ENCODE peak calls at places on chromosomes 4 and X, in six cellular contexts. Z is tibial artery, H is NB4, P is GM12864, V is cardiac muscle cell, K is thoracic aorta. X is an unnamed sample.

GRCh38 chrX:39012561-39013209 is 211.4 kb downstream of the MID1IP1 start:
- DNase-seq in Z (no peak), H (no peak), P (no peak), V (peak; percentile 12), K (no peak), X (no peak)

GRCh38 chr4:76197001-76197743 is 16.5 kb downstream of the SCARB2 start:
- DNase-seq in Z (no peak), H (no peak), P (no peak), V (no peak), K (no peak), X (no peak)

GRCh38 chrX:42755820-42756219 is 22.1 kb downstream of the PPP1R2C start:
- DNase-seq in Z (peak; percentile 56), H (no peak), P (no peak), V (peak; percentile 70), K (peak; percentile 3), X (no peak)

GRCh38 chr4:148344382-148344781 is 97.8 kb downstream of the NR3C2 start:
- DNase-seq in Z (no peak), H (no peak), P (no peak), V (no peak), K (no peak), X (no peak)

GRCh38 chr4:59086410-59086809 is 1976.2 kb upstream of the IGFBP7 start:
- DNase-seq in Z (no peak), H (no peak), P (no peak), V (no peak), K (no peak), X (no peak)

GRCh38 chr4:142551513-142552280 is 294.4 kb downstream of the INPP4B start:
- DNase-seq in Z (no peak), H (no peak), P (no peak), V (no peak), K (no peak), X (no peak)

GRCh38 chrX:40172169-40172979 is 74.6 kb upstream of the BCOR start:
- DNase-seq in Z (peak; percentile 79), H (peak; percentile 49), P (no peak), V (peak; percentile 65), K (no peak), X (no peak)

GRCh38 chrX:16722481-16722880 is 3.1 kb downstream of the SYAP1 start:
- DNase-seq in Z (no peak), H (no peak), P (no peak), V (no peak), K (no peak), X (no peak)

GRCh38 chr4:36308150-36308549 is 26.7 kb downstream of the DTHD1 start:
- DNase-seq in Z (no peak), H (no peak), P (no peak), V (no peak), K (no peak), X (no peak)

GRCh38 chrX:43166874-43167273 is 388.9 kb upstream of the PPP1R2C start:
- DNase-seq in Z (no peak), H (no peak), P (no peak), V (no peak), K (no peak), X (no peak)

GRCh38 chr4:5435201-5435600 is 273.2 kb downstream of the EVC2 start:
- DNase-seq in Z (no peak), H (no peak), P (no peak), V (no peak), K (no peak), X (no peak)

DNA sequence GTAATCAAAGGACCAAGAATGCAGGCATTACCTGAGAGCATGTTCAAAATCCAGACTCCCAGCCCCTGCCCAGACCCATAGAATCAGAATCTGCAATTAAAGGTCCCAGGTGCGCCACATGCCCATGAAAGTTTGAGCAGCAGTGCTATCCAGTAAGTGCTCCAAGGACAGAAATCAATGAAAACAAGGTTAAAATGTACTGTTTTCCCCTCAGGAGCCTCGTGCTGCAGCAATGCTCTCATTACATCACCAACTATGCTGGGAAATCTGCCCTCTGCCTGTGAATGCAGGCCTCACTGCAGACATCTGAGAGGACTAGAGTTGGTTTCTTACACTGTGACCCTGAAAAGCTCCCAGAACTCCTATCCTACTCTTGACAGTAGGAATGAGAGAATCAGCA is 21.1 kb downstream of the ANXA5 start:
- DNase-seq in Z (no peak), H (no peak), P (no peak), V (peak; percentile 63), K (no peak), X (no peak)
- TF ChIP-seq CTCF in Z (no peak), H (no peak), P (no peak), V (peak; percentile 58), K (no peak), X (peak; percentile 47)

GRCh38 chr4:77430847-77431246 is 174.8 kb upstream of the CXCL13 start:
- DNase-seq in Z (no peak), H (peak; percentile 1), P (no peak), V (no peak), K (no peak), X (no peak)

GRCh38 chr4:77434299-77435092 is 171.1 kb upstream of the CXCL13 start:
- DNase-seq in Z (peak; percentile 62), H (no peak), P (no peak), V (peak; percentile 21), K (no peak), X (no peak)

GRCh38 chr4:77432702-77433101 is 172.9 kb upstream of the CXCL13 start:
- DNase-seq in Z (no peak), H (peak; percentile 25), P (no peak), V (no peak), K (no peak), X (no peak)

GRCh38 chr4:77437079-77437478 is 168.5 kb upstream of the CXCL13 start:
- DNase-seq in Z (no peak), H (no peak), P (no peak), V (no peak), K (no peak), X (no peak)

DNA sequence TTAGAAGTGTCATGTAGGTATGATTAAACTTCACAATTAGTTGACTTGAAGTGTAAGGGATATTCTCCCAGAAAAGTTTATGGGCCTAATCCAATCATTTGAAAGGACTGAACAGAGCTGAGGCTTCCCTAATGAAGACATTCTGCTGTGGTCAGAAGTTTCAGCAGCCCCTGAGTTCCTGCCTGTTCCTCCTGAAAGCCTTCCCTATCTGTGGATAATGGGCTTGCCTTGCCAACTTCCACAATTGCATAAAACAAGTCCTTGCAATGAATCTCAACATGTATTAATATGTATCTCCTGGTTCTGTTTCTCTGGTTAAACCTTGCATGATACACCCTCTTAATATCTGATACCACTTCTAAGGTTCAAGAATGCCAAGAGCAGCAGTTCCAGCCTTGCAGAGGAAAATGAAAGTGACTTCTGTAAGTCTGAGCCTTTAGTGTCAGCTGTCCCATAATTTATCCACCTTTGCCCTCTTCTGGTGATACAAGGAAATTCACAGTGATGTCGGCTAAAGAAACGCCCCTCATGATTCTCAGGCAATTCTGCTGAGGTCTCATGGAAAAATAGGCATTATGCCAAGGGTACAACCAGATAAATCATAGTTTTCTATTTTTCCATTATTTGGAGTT is 172.4 kb upstream of the CXCL13 start:
- DNase-seq in Z (no peak), H (peak; percentile 60), P (peak; percentile 21), V (peak; percentile 68), K (no peak), X (peak; percentile 25)
- TF ChIP-seq CTCF in Z (peak; percentile 50), H (peak; percentile 39), P (peak; percentile 57), V (peak; percentile 48), K (peak; percentile 66), X (peak; percentile 55)

DNA sequence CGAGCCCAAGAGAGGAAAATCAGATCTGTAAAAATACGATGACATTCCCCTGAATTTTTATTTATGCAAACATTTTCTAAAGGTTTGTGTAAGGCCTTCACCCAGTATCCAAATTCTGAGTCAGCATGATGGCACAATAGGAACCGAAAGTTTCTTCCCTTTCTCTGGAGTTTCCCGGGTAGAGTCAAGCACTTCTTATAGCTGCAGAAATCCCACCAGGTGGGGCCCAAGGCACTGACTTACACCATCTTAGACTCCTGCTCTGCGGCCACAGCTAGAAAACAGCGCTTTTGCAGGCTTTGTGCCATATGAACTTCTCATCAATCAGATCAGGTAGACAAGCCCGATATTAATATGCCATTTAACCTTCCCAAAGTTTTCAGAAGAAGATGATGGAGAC is 13.4 kb downstream of the LEF1 start:
- DNase-seq in Z (no peak), H (peak; percentile 3), P (peak; percentile 22), V (no peak), K (no peak), X (no peak)
- TF ChIP-seq CTCF in Z (no peak), H (no peak), P (no peak), V (no peak), K (no peak), X (no peak)

GRCh38 chr4:69896530-69897116 is 34.2 kb upstream of the CSN1S1 start:
- DNase-seq in Z (no peak), H (peak; percentile 2), P (no peak), V (peak; percentile 54), K (no peak), X (no peak)
- TF ChIP-seq CTCF in Z (peak; percentile 15), H (no peak), P (peak; percentile 34), V (peak; percentile 60), K (peak; percentile 16), X (peak; percentile 48)

GRCh38 chr4:150582881-150583286 is 933 bp downstream of the MAB21L2 start:
- DNase-seq in Z (no peak), H (no peak), P (no peak), V (peak; percentile 26), K (no peak), X (no peak)

GRCh38 chr4:150581206-150581605 is 745 bp upstream of the MAB21L2 start:
- DNase-seq in Z (no peak), H (no peak), P (no peak), V (no peak), K (no peak), X (no peak)

GRCh38 chr4:150583287-150584197 is 1.6 kb downstream of the MAB21L2 start:
- DNase-seq in Z (no peak), H (no peak), P (no peak), V (peak; percentile 37), K (no peak), X (no peak)

GRCh38 chr4:150581611-150582010 is 340 bp upstream of the MAB21L2 start:
- DNase-seq in Z (no peak), H (no peak), P (no peak), V (peak; percentile 57), K (no peak), X (peak; percentile 98)

DNA sequence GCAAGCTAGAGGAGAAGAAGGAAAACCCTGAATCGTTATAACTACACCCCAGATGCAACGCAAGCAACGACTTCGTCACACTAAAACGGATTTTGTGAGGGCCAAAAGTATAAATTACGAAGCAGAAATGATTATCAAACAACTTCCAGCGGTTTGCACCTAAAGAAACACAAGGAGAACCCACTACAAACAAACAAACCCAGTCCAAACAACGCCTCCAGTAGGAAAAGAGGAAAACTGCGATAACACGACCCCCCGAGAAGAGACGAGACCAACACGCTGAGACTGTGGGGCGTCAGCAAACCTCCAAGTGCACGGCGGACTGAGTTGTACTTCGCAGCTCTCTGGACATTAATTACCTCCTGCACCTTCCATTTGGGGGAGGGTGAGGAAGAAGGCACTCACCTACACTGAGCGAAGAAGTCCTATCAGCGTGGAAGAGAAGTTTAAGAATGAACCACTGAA is at the start of gene MAB21L2:
- DNase-seq in Z (no peak), H (no peak), P (no peak), V (no peak), K (no peak), X (no peak)
- TF ChIP-seq CTCF in Z (no peak), H (no peak), P (no peak), V (no peak), K (no peak), X (peak; percentile 17)

GRCh38 chrX:96770315-96770714 is 85.7 kb downstream of the DIAPH2 start:
- DNase-seq in Z (no peak), H (peak; percentile 26), P (no peak), V (peak; percentile 31), K (no peak), X (no peak)
- TF ChIP-seq CTCF in Z (no peak), H (no peak), P (no peak), V (peak; percentile 31), K (no peak), X (peak; percentile 43)

GRCh38 chr4:114384629-114385028 is 214.0 kb upstream of the UGT8 start:
- DNase-seq in Z (no peak), H (peak; percentile 51), P (no peak), V (peak; percentile 68), K (no peak), X (no peak)
- TF ChIP-seq CTCF in Z (peak; percentile 17), H (peak; percentile 25), P (peak; percentile 31), V (peak; percentile 53), K (peak; percentile 22), X (peak; percentile 46)

X was measured in AG09319.